ENCODE peak calls at places on chromosome 13, in nine cellular contexts. One of them, this sample, is unnamed.

GRCh38 chr13:86757236-86757978 is 913.8 kb upstream of the SLITRK5 start:
- DNase-seq in stimulated activated CD8-positive, alpha-beta memory T cell treated with anti-CD3 and anti-CD28 coated beads, Interleukin-4, amount 100 ng/mL, for 24 hours: peak
- DNase-seq in T-helper 2 cell: no peak
- DNase-seq in activated naive CD8-positive, alpha-beta T cell treated with anti-CD3 and anti-CD28 coated beads, Interleukin-2, amount 50 U/mL, for 24 hours: no peak
- DNase-seq in brain microvascular endothelial cell: no peak
- DNase-seq in stimulated activated naive CD8-positive, alpha-beta T cell treated with anti-CD3 and anti-CD28 coated beads, Interleukin-15, Interleukin-2, amounts not matched to agents 100 U/mL and 50 U/mL, for 24 hours: no peak
- DNase-seq in Right ventricle myocardium superior: no peak
- DNase-seq in omental fat pad: no peak
- DNase-seq in activated naive CD4-positive, alpha-beta T cell: no peak
- DNase-seq in this sample: no peak

GRCh38 chr13:109336730-109337129 is 449.7 kb downstream of the IRS2 start:
- DNase-seq in omental fat pad: no peak
- DNase-seq in T-helper 2 cell: no peak
- DNase-seq in brain microvascular endothelial cell: peak
- DNase-seq in activated naive CD4-positive, alpha-beta T cell: no peak
- DNase-seq in stimulated activated CD8-positive, alpha-beta memory T cell treated with anti-CD3 and anti-CD28 coated beads, Interleukin-4, amount 100 ng/mL, for 24 hours: no peak
- DNase-seq in activated naive CD8-positive, alpha-beta T cell treated with anti-CD3 and anti-CD28 coated beads, Interleukin-2, amount 50 U/mL, for 24 hours: no peak
- DNase-seq in stimulated activated naive CD8-positive, alpha-beta T cell treated with anti-CD3 and anti-CD28 coated beads, Interleukin-15, Interleukin-2, amounts not matched to agents 100 U/mL and 50 U/mL, for 24 hours: no peak
- DNase-seq in Right ventricle myocardium superior: no peak
- DNase-seq in this sample: peak

GRCh38 chr13:36713842-36714241 is 40.0 kb downstream of the SERTM1 start:
- DNase-seq in Right ventricle myocardium superior: no peak
- DNase-seq in omental fat pad: no peak
- DNase-seq in activated naive CD4-positive, alpha-beta T cell: no peak
- DNase-seq in T-helper 2 cell: no peak
- DNase-seq in brain microvascular endothelial cell: no peak
- DNase-seq in stimulated activated naive CD8-positive, alpha-beta T cell treated with anti-CD3 and anti-CD28 coated beads, Interleukin-15, Interleukin-2, amounts not matched to agents 100 U/mL and 50 U/mL, for 24 hours: no peak
- DNase-seq in stimulated activated CD8-positive, alpha-beta memory T cell treated with anti-CD3 and anti-CD28 coated beads, Interleukin-4, amount 100 ng/mL, for 24 hours: no peak
- DNase-seq in activated naive CD8-positive, alpha-beta T cell treated with anti-CD3 and anti-CD28 coated beads, Interleukin-2, amount 50 U/mL, for 24 hours: no peak
- DNase-seq in this sample: no peak

GRCh38 chr13:25633108-25633507 is 261.3 kb downstream of the ATP8A2 start:
- DNase-seq in activated naive CD8-positive, alpha-beta T cell treated with anti-CD3 and anti-CD28 coated beads, Interleukin-2, amount 50 U/mL, for 24 hours: no peak
- DNase-seq in brain microvascular endothelial cell: peak
- DNase-seq in activated naive CD4-positive, alpha-beta T cell: no peak
- DNase-seq in stimulated activated naive CD8-positive, alpha-beta T cell treated with anti-CD3 and anti-CD28 coated beads, Interleukin-15, Interleukin-2, amounts not matched to agents 100 U/mL and 50 U/mL, for 24 hours: no peak
- DNase-seq in stimulated activated CD8-positive, alpha-beta memory T cell treated with anti-CD3 and anti-CD28 coated beads, Interleukin-4, amount 100 ng/mL, for 24 hours: no peak
- DNase-seq in Right ventricle myocardium superior: no peak
- DNase-seq in T-helper 2 cell: no peak
- DNase-seq in omental fat pad: no peak
- DNase-seq in this sample: no peak

GRCh38 chr13:101512650-101513049 is 60.2 kb downstream of the ITGBL1 start:
- DNase-seq in stimulated activated naive CD8-positive, alpha-beta T cell treated with anti-CD3 and anti-CD28 coated beads, Interleukin-15, Interleukin-2, amounts not matched to agents 100 U/mL and 50 U/mL, for 24 hours: no peak
- DNase-seq in T-helper 2 cell: no peak
- DNase-seq in Right ventricle myocardium superior: no peak
- DNase-seq in stimulated activated CD8-positive, alpha-beta memory T cell treated with anti-CD3 and anti-CD28 coated beads, Interleukin-4, amount 100 ng/mL, for 24 hours: no peak
- DNase-seq in activated naive CD4-positive, alpha-beta T cell: no peak
- DNase-seq in activated naive CD8-positive, alpha-beta T cell treated with anti-CD3 and anti-CD28 coated beads, Interleukin-2, amount 50 U/mL, for 24 hours: no peak
- DNase-seq in brain microvascular endothelial cell: peak
- DNase-seq in omental fat pad: no peak
- DNase-seq in this sample: peak

GRCh38 chr13:24842533-24843278 is 78.7 kb downstream of the RNF17 start:
- DNase-seq in omental fat pad: no peak
- DNase-seq in Right ventricle myocardium superior: no peak
- DNase-seq in activated naive CD8-positive, alpha-beta T cell treated with anti-CD3 and anti-CD28 coated beads, Interleukin-2, amount 50 U/mL, for 24 hours: no peak
- DNase-seq in activated naive CD4-positive, alpha-beta T cell: no peak
- DNase-seq in stimulated activated CD8-positive, alpha-beta memory T cell treated with anti-CD3 and anti-CD28 coated beads, Interleukin-4, amount 100 ng/mL, for 24 hours: no peak
- DNase-seq in T-helper 2 cell: no peak
- DNase-seq in stimulated activated naive CD8-positive, alpha-beta T cell treated with anti-CD3 and anti-CD28 coated beads, Interleukin-15, Interleukin-2, amounts not matched to agents 100 U/mL and 50 U/mL, for 24 hours: no peak
- DNase-seq in brain microvascular endothelial cell: no peak
- DNase-seq in this sample: peak

GRCh38 chr13:73937420-73937819 is 196.8 kb downstream of the KLF12 start:
- DNase-seq in stimulated activated naive CD8-positive, alpha-beta T cell treated with anti-CD3 and anti-CD28 coated beads, Interleukin-15, Interleukin-2, amounts not matched to agents 100 U/mL and 50 U/mL, for 24 hours: no peak
- DNase-seq in stimulated activated CD8-positive, alpha-beta memory T cell treated with anti-CD3 and anti-CD28 coated beads, Interleukin-4, amount 100 ng/mL, for 24 hours: no peak
- DNase-seq in activated naive CD8-positive, alpha-beta T cell treated with anti-CD3 and anti-CD28 coated beads, Interleukin-2, amount 50 U/mL, for 24 hours: no peak
- DNase-seq in brain microvascular endothelial cell: no peak
- DNase-seq in activated naive CD4-positive, alpha-beta T cell: no peak
- DNase-seq in T-helper 2 cell: no peak
- DNase-seq in Right ventricle myocardium superior: no peak
- DNase-seq in omental fat pad: no peak
- DNase-seq in this sample: no peak

GRCh38 chr13:32863596-32863995 is 152.6 kb upstream of the KL start:
- DNase-seq in brain microvascular endothelial cell: no peak
- DNase-seq in Right ventricle myocardium superior: no peak
- DNase-seq in T-helper 2 cell: no peak
- DNase-seq in stimulated activated naive CD8-positive, alpha-beta T cell treated with anti-CD3 and anti-CD28 coated beads, Interleukin-15, Interleukin-2, amounts not matched to agents 100 U/mL and 50 U/mL, for 24 hours: no peak
- DNase-seq in activated naive CD4-positive, alpha-beta T cell: no peak
- DNase-seq in stimulated activated CD8-positive, alpha-beta memory T cell treated with anti-CD3 and anti-CD28 coated beads, Interleukin-4, amount 100 ng/mL, for 24 hours: no peak
- DNase-seq in activated naive CD8-positive, alpha-beta T cell treated with anti-CD3 and anti-CD28 coated beads, Interleukin-2, amount 50 U/mL, for 24 hours: no peak
- DNase-seq in omental fat pad: no peak
- DNase-seq in this sample: no peak

GRCh38 chr13:24664726-24665409 is 15.3 kb upstream of the ATP12A start:
- DNase-seq in omental fat pad: no peak
- DNase-seq in activated naive CD8-positive, alpha-beta T cell treated with anti-CD3 and anti-CD28 coated beads, Interleukin-2, amount 50 U/mL, for 24 hours: no peak
- DNase-seq in stimulated activated CD8-positive, alpha-beta memory T cell treated with anti-CD3 and anti-CD28 coated beads, Interleukin-4, amount 100 ng/mL, for 24 hours: no peak
- DNase-seq in T-helper 2 cell: no peak
- DNase-seq in stimulated activated naive CD8-positive, alpha-beta T cell treated with anti-CD3 and anti-CD28 coated beads, Interleukin-15, Interleukin-2, amounts not matched to agents 100 U/mL and 50 U/mL, for 24 hours: no peak
- DNase-seq in activated naive CD4-positive, alpha-beta T cell: no peak
- DNase-seq in Right ventricle myocardium superior: no peak
- DNase-seq in brain microvascular endothelial cell: peak
- DNase-seq in this sample: peak

GRCh38 chr13:110125157-110125556 is 181.8 kb downstream of the COL4A1 start:
- DNase-seq in Right ventricle myocardium superior: no peak
- DNase-seq in stimulated activated naive CD8-positive, alpha-beta T cell treated with anti-CD3 and anti-CD28 coated beads, Interleukin-15, Interleukin-2, amounts not matched to agents 100 U/mL and 50 U/mL, for 24 hours: no peak
- DNase-seq in activated naive CD8-positive, alpha-beta T cell treated with anti-CD3 and anti-CD28 coated beads, Interleukin-2, amount 50 U/mL, for 24 hours: no peak
- DNase-seq in T-helper 2 cell: no peak
- DNase-seq in brain microvascular endothelial cell: no peak
- DNase-seq in omental fat pad: no peak
- DNase-seq in stimulated activated CD8-positive, alpha-beta memory T cell treated with anti-CD3 and anti-CD28 coated beads, Interleukin-4, amount 100 ng/mL, for 24 hours: no peak
- DNase-seq in activated naive CD4-positive, alpha-beta T cell: no peak
- DNase-seq in this sample: no peak

GRCh38 chr13:106089251-106089940 is 446.1 kb downstream of the EFNB2 start:
- DNase-seq in T-helper 2 cell: no peak
- DNase-seq in brain microvascular endothelial cell: no peak
- DNase-seq in Right ventricle myocardium superior: no peak
- DNase-seq in stimulated activated naive CD8-positive, alpha-beta T cell treated with anti-CD3 and anti-CD28 coated beads, Interleukin-15, Interleukin-2, amounts not matched to agents 100 U/mL and 50 U/mL, for 24 hours: no peak
- DNase-seq in activated naive CD8-positive, alpha-beta T cell treated with anti-CD3 and anti-CD28 coated beads, Interleukin-2, amount 50 U/mL, for 24 hours: no peak
- DNase-seq in omental fat pad: no peak
- DNase-seq in stimulated activated CD8-positive, alpha-beta memory T cell treated with anti-CD3 and anti-CD28 coated beads, Interleukin-4, amount 100 ng/mL, for 24 hours: no peak
- DNase-seq in activated naive CD4-positive, alpha-beta T cell: no peak
- DNase-seq in this sample: no peak

GRCh38 chr13:108728370-108728769 is 99.0 kb downstream of the MYO16 start:
- DNase-seq in T-helper 2 cell: no peak
- DNase-seq in brain microvascular endothelial cell: no peak
- DNase-seq in Right ventricle myocardium superior: no peak
- DNase-seq in activated naive CD8-positive, alpha-beta T cell treated with anti-CD3 and anti-CD28 coated beads, Interleukin-2, amount 50 U/mL, for 24 hours: no peak
- DNase-seq in omental fat pad: no peak
- DNase-seq in activated naive CD4-positive, alpha-beta T cell: no peak
- DNase-seq in stimulated activated naive CD8-positive, alpha-beta T cell treated with anti-CD3 and anti-CD28 coated beads, Interleukin-15, Interleukin-2, amounts not matched to agents 100 U/mL and 50 U/mL, for 24 hours: no peak
- DNase-seq in stimulated activated CD8-positive, alpha-beta memory T cell treated with anti-CD3 and anti-CD28 coated beads, Interleukin-4, amount 100 ng/mL, for 24 hours: no peak
- DNase-seq in this sample: no peak

GRCh38 chr13:108154421-108154858 is 60.9 kb downstream of the LIG4 start:
- DNase-seq in omental fat pad: no peak
- DNase-seq in Right ventricle myocardium superior: no peak
- DNase-seq in activated naive CD4-positive, alpha-beta T cell: no peak
- DNase-seq in stimulated activated CD8-positive, alpha-beta memory T cell treated with anti-CD3 and anti-CD28 coated beads, Interleukin-4, amount 100 ng/mL, for 24 hours: no peak
- DNase-seq in activated naive CD8-positive, alpha-beta T cell treated with anti-CD3 and anti-CD28 coated beads, Interleukin-2, amount 50 U/mL, for 24 hours: no peak
- DNase-seq in T-helper 2 cell: no peak
- DNase-seq in stimulated activated naive CD8-positive, alpha-beta T cell treated with anti-CD3 and anti-CD28 coated beads, Interleukin-15, Interleukin-2, amounts not matched to agents 100 U/mL and 50 U/mL, for 24 hours: no peak
- DNase-seq in brain microvascular endothelial cell: no peak
- DNase-seq in this sample: no peak

GRCh38 chr13:40352807-40353562 is 313.5 kb downstream of the FOXO1 start:
- DNase-seq in Right ventricle myocardium superior: peak
- DNase-seq in activated naive CD4-positive, alpha-beta T cell: no peak
- DNase-seq in T-helper 2 cell: no peak
- DNase-seq in activated naive CD8-positive, alpha-beta T cell treated with anti-CD3 and anti-CD28 coated beads, Interleukin-2, amount 50 U/mL, for 24 hours: no peak
- DNase-seq in stimulated activated naive CD8-positive, alpha-beta T cell treated with anti-CD3 and anti-CD28 coated beads, Interleukin-15, Interleukin-2, amounts not matched to agents 100 U/mL and 50 U/mL, for 24 hours: no peak
- DNase-seq in stimulated activated CD8-positive, alpha-beta memory T cell treated with anti-CD3 and anti-CD28 coated beads, Interleukin-4, amount 100 ng/mL, for 24 hours: no peak
- DNase-seq in omental fat pad: no peak
- DNase-seq in brain microvascular endothelial cell: no peak
- DNase-seq in this sample: no peak

GRCh38 chr13:48068036-48068435 is 26.9 kb downstream of the MED4 start:
- DNase-seq in brain microvascular endothelial cell: no peak
- DNase-seq in activated naive CD8-positive, alpha-beta T cell treated with anti-CD3 and anti-CD28 coated beads, Interleukin-2, amount 50 U/mL, for 24 hours: no peak
- DNase-seq in stimulated activated CD8-positive, alpha-beta memory T cell treated with anti-CD3 and anti-CD28 coated beads, Interleukin-4, amount 100 ng/mL, for 24 hours: no peak
- DNase-seq in Right ventricle myocardium superior: no peak
- DNase-seq in stimulated activated naive CD8-positive, alpha-beta T cell treated with anti-CD3 and anti-CD28 coated beads, Interleukin-15, Interleukin-2, amounts not matched to agents 100 U/mL and 50 U/mL, for 24 hours: no peak
- DNase-seq in activated naive CD4-positive, alpha-beta T cell: no peak
- DNase-seq in omental fat pad: no peak
- DNase-seq in T-helper 2 cell: no peak
- DNase-seq in this sample: no peak

GRCh38 chr13:67776171-67776570 is 546.0 kb upstream of the PCDH9 start:
- DNase-seq in stimulated activated naive CD8-positive, alpha-beta T cell treated with anti-CD3 and anti-CD28 coated beads, Interleukin-15, Interleukin-2, amounts not matched to agents 100 U/mL and 50 U/mL, for 24 hours: no peak
- DNase-seq in activated naive CD4-positive, alpha-beta T cell: no peak
- DNase-seq in activated naive CD8-positive, alpha-beta T cell treated with anti-CD3 and anti-CD28 coated beads, Interleukin-2, amount 50 U/mL, for 24 hours: no peak
- DNase-seq in brain microvascular endothelial cell: no peak
- DNase-seq in stimulated activated CD8-positive, alpha-beta memory T cell treated with anti-CD3 and anti-CD28 coated beads, Interleukin-4, amount 100 ng/mL, for 24 hours: no peak
- DNase-seq in omental fat pad: no peak
- DNase-seq in Right ventricle myocardium superior: no peak
- DNase-seq in T-helper 2 cell: no peak
- DNase-seq in this sample: no peak

GRCh38 chr13:46622013-46622917 is 69.3 kb downstream of the LRCH1 start:
- DNase-seq in stimulated activated naive CD8-positive, alpha-beta T cell treated with anti-CD3 and anti-CD28 coated beads, Interleukin-15, Interleukin-2, amounts not matched to agents 100 U/mL and 50 U/mL, for 24 hours: no peak
- DNase-seq in activated naive CD4-positive, alpha-beta T cell: no peak
- DNase-seq in stimulated activated CD8-positive, alpha-beta memory T cell treated with anti-CD3 and anti-CD28 coated beads, Interleukin-4, amount 100 ng/mL, for 24 hours: no peak
- DNase-seq in activated naive CD8-positive, alpha-beta T cell treated with anti-CD3 and anti-CD28 coated beads, Interleukin-2, amount 50 U/mL, for 24 hours: no peak
- DNase-seq in brain microvascular endothelial cell: no peak
- DNase-seq in Right ventricle myocardium superior: no peak
- DNase-seq in omental fat pad: no peak
- DNase-seq in T-helper 2 cell: no peak
- DNase-seq in this sample: no peak

GRCh38 chr13:72782717-72783116 is 784 bp downstream of the PIBF1 start:
- DNase-seq in omental fat pad: no peak
- DNase-seq in stimulated activated CD8-positive, alpha-beta memory T cell treated with anti-CD3 and anti-CD28 coated beads, Interleukin-4, amount 100 ng/mL, for 24 hours: no peak
- DNase-seq in activated naive CD4-positive, alpha-beta T cell: no peak
- DNase-seq in T-helper 2 cell: no peak
- DNase-seq in stimulated activated naive CD8-positive, alpha-beta T cell treated with anti-CD3 and anti-CD28 coated beads, Interleukin-15, Interleukin-2, amounts not matched to agents 100 U/mL and 50 U/mL, for 24 hours: peak
- DNase-seq in activated naive CD8-positive, alpha-beta T cell treated with anti-CD3 and anti-CD28 coated beads, Interleukin-2, amount 50 U/mL, for 24 hours: no peak
- DNase-seq in brain microvascular endothelial cell: peak
- DNase-seq in Right ventricle myocardium superior: no peak
- DNase-seq in this sample: no peak

GRCh38 chr13:110445183-110445582 is 116.3 kb downstream of the RAB20 start:
- DNase-seq in omental fat pad: no peak
- DNase-seq in brain microvascular endothelial cell: no peak
- DNase-seq in Right ventricle myocardium superior: no peak
- DNase-seq in stimulated activated naive CD8-positive, alpha-beta T cell treated with anti-CD3 and anti-CD28 coated beads, Interleukin-15, Interleukin-2, amounts not matched to agents 100 U/mL and 50 U/mL, for 24 hours: no peak
- DNase-seq in stimulated activated CD8-positive, alpha-beta memory T cell treated with anti-CD3 and anti-CD28 coated beads, Interleukin-4, amount 100 ng/mL, for 24 hours: no peak
- DNase-seq in activated naive CD4-positive, alpha-beta T cell: no peak
- DNase-seq in T-helper 2 cell: no peak
- DNase-seq in activated naive CD8-positive, alpha-beta T cell treated with anti-CD3 and anti-CD28 coated beads, Interleukin-2, amount 50 U/mL, for 24 hours: no peak
- DNase-seq in this sample: no peak

GRCh38 chr13:86655561-86655960 is 856.3 kb upstream of the SLITRK6 start:
- DNase-seq in Right ventricle myocardium superior: no peak
- DNase-seq in T-helper 2 cell: no peak
- DNase-seq in activated naive CD8-positive, alpha-beta T cell treated with anti-CD3 and anti-CD28 coated beads, Interleukin-2, amount 50 U/mL, for 24 hours: no peak
- DNase-seq in omental fat pad: no peak
- DNase-seq in brain microvascular endothelial cell: no peak
- DNase-seq in stimulated activated CD8-positive, alpha-beta memory T cell treated with anti-CD3 and anti-CD28 coated beads, Interleukin-4, amount 100 ng/mL, for 24 hours: no peak
- DNase-seq in activated naive CD4-positive, alpha-beta T cell: no peak
- DNase-seq in stimulated activated naive CD8-positive, alpha-beta T cell treated with anti-CD3 and anti-CD28 coated beads, Interleukin-15, Interleukin-2, amounts not matched to agents 100 U/mL and 50 U/mL, for 24 hours: no peak
- DNase-seq in this sample: no peak

GRCh38 chr13:29771247-29771646 is 79.2 kb downstream of the UBL3 start:
- DNase-seq in stimulated activated naive CD8-positive, alpha-beta T cell treated with anti-CD3 and anti-CD28 coated beads, Interleukin-15, Interleukin-2, amounts not matched to agents 100 U/mL and 50 U/mL, for 24 hours: no peak
- DNase-seq in Right ventricle myocardium superior: no peak
- DNase-seq in activated naive CD4-positive, alpha-beta T cell: no peak
- DNase-seq in T-helper 2 cell: no peak
- DNase-seq in activated naive CD8-positive, alpha-beta T cell treated with anti-CD3 and anti-CD28 coated beads, Interleukin-2, amount 50 U/mL, for 24 hours: no peak
- DNase-seq in brain microvascular endothelial cell: no peak
- DNase-seq in stimulated activated CD8-positive, alpha-beta memory T cell treated with anti-CD3 and anti-CD28 coated beads, Interleukin-4, amount 100 ng/mL, for 24 hours: no peak
- DNase-seq in omental fat pad: no peak
- DNase-seq in this sample: no peak

GRCh38 chr13:107271226-107271625 is 703.3 kb upstream of the ARGLU1 start:
- DNase-seq in activated naive CD4-positive, alpha-beta T cell: no peak
- DNase-seq in T-helper 2 cell: no peak
- DNase-seq in activated naive CD8-positive, alpha-beta T cell treated with anti-CD3 and anti-CD28 coated beads, Interleukin-2, amount 50 U/mL, for 24 hours: no peak
- DNase-seq in brain microvascular endothelial cell: peak
- DNase-seq in stimulated activated naive CD8-positive, alpha-beta T cell treated with anti-CD3 and anti-CD28 coated beads, Interleukin-15, Interleukin-2, amounts not matched to agents 100 U/mL and 50 U/mL, for 24 hours: no peak
- DNase-seq in stimulated activated CD8-positive, alpha-beta memory T cell treated with anti-CD3 and anti-CD28 coated beads, Interleukin-4, amount 100 ng/mL, for 24 hours: no peak
- DNase-seq in omental fat pad: no peak
- DNase-seq in Right ventricle myocardium superior: no peak
- DNase-seq in this sample: no peak

GRCh38 chr13:23612182-23612581 is 42.0 kb downstream of the TNFRSF19 start:
- DNase-seq in brain microvascular endothelial cell: no peak
- DNase-seq in stimulated activated naive CD8-positive, alpha-beta T cell treated with anti-CD3 and anti-CD28 coated beads, Interleukin-15, Interleukin-2, amounts not matched to agents 100 U/mL and 50 U/mL, for 24 hours: no peak
- DNase-seq in activated naive CD4-positive, alpha-beta T cell: no peak
- DNase-seq in T-helper 2 cell: no peak
- DNase-seq in stimulated activated CD8-positive, alpha-beta memory T cell treated with anti-CD3 and anti-CD28 coated beads, Interleukin-4, amount 100 ng/mL, for 24 hours: no peak
- DNase-seq in activated naive CD8-positive, alpha-beta T cell treated with anti-CD3 and anti-CD28 coated beads, Interleukin-2, amount 50 U/mL, for 24 hours: no peak
- DNase-seq in Right ventricle myocardium superior: no peak
- DNase-seq in omental fat pad: no peak
- DNase-seq in this sample: no peak

GRCh38 chr13:98721825-98722510 is 30.5 kb downstream of the SLC15A1 start:
- DNase-seq in activated naive CD4-positive, alpha-beta T cell: no peak
- DNase-seq in stimulated activated CD8-positive, alpha-beta memory T cell treated with anti-CD3 and anti-CD28 coated beads, Interleukin-4, amount 100 ng/mL, for 24 hours: no peak
- DNase-seq in activated naive CD8-positive, alpha-beta T cell treated with anti-CD3 and anti-CD28 coated beads, Interleukin-2, amount 50 U/mL, for 24 hours: no peak
- DNase-seq in Right ventricle myocardium superior: no peak
- DNase-seq in omental fat pad: no peak
- DNase-seq in brain microvascular endothelial cell: no peak
- DNase-seq in stimulated activated naive CD8-positive, alpha-beta T cell treated with anti-CD3 and anti-CD28 coated beads, Interleukin-15, Interleukin-2, amounts not matched to agents 100 U/mL and 50 U/mL, for 24 hours: no peak
- DNase-seq in T-helper 2 cell: no peak
- DNase-seq in this sample: no peak

GRCh38 chr13:93460005-93460404 is 233.4 kb downstream of the GPC6 start:
- DNase-seq in Right ventricle myocardium superior: no peak
- DNase-seq in activated naive CD4-positive, alpha-beta T cell: no peak
- DNase-seq in brain microvascular endothelial cell: no peak
- DNase-seq in activated naive CD8-positive, alpha-beta T cell treated with anti-CD3 and anti-CD28 coated beads, Interleukin-2, amount 50 U/mL, for 24 hours: no peak
- DNase-seq in stimulated activated CD8-positive, alpha-beta memory T cell treated with anti-CD3 and anti-CD28 coated beads, Interleukin-4, amount 100 ng/mL, for 24 hours: no peak
- DNase-seq in omental fat pad: no peak
- DNase-seq in T-helper 2 cell: no peak
- DNase-seq in stimulated activated naive CD8-positive, alpha-beta T cell treated with anti-CD3 and anti-CD28 coated beads, Interleukin-15, Interleukin-2, amounts not matched to agents 100 U/mL and 50 U/mL, for 24 hours: no peak
- DNase-seq in this sample: no peak

GRCh38 chr13:42369071-42369795 is 97.3 kb downstream of the AKAP11 start:
- DNase-seq in activated naive CD4-positive, alpha-beta T cell: no peak
- DNase-seq in activated naive CD8-positive, alpha-beta T cell treated with anti-CD3 and anti-CD28 coated beads, Interleukin-2, amount 50 U/mL, for 24 hours: no peak
- DNase-seq in stimulated activated CD8-positive, alpha-beta memory T cell treated with anti-CD3 and anti-CD28 coated beads, Interleukin-4, amount 100 ng/mL, for 24 hours: no peak
- DNase-seq in omental fat pad: no peak
- DNase-seq in stimulated activated naive CD8-positive, alpha-beta T cell treated with anti-CD3 and anti-CD28 coated beads, Interleukin-15, Interleukin-2, amounts not matched to agents 100 U/mL and 50 U/mL, for 24 hours: no peak
- DNase-seq in T-helper 2 cell: no peak
- DNase-seq in Right ventricle myocardium superior: no peak
- DNase-seq in brain microvascular endothelial cell: no peak
- DNase-seq in this sample: no peak

GRCh38 chr13:20776751-20777150 is 3.0 kb upstream of the EEF1AKMT1 start:
- DNase-seq in stimulated activated naive CD8-positive, alpha-beta T cell treated with anti-CD3 and anti-CD28 coated beads, Interleukin-15, Interleukin-2, amounts not matched to agents 100 U/mL and 50 U/mL, for 24 hours: no peak
- DNase-seq in omental fat pad: no peak
- DNase-seq in activated naive CD8-positive, alpha-beta T cell treated with anti-CD3 and anti-CD28 coated beads, Interleukin-2, amount 50 U/mL, for 24 hours: no peak
- DNase-seq in T-helper 2 cell: no peak
- DNase-seq in Right ventricle myocardium superior: no peak
- DNase-seq in brain microvascular endothelial cell: no peak
- DNase-seq in stimulated activated CD8-positive, alpha-beta memory T cell treated with anti-CD3 and anti-CD28 coated beads, Interleukin-4, amount 100 ng/mL, for 24 hours: no peak
- DNase-seq in activated naive CD4-positive, alpha-beta T cell: no peak
- DNase-seq in this sample: no peak

GRCh38 chr13:64639206-64639605 is 2590.9 kb downstream of the PCDH9 start:
- DNase-seq in stimulated activated naive CD8-positive, alpha-beta T cell treated with anti-CD3 and anti-CD28 coated beads, Interleukin-15, Interleukin-2, amounts not matched to agents 100 U/mL and 50 U/mL, for 24 hours: no peak
- DNase-seq in brain microvascular endothelial cell: no peak
- DNase-seq in omental fat pad: no peak
- DNase-seq in Right ventricle myocardium superior: no peak
- DNase-seq in stimulated activated CD8-positive, alpha-beta memory T cell treated with anti-CD3 and anti-CD28 coated beads, Interleukin-4, amount 100 ng/mL, for 24 hours: no peak
- DNase-seq in activated naive CD4-positive, alpha-beta T cell: no peak
- DNase-seq in T-helper 2 cell: no peak
- DNase-seq in activated naive CD8-positive, alpha-beta T cell treated with anti-CD3 and anti-CD28 coated beads, Interleukin-2, amount 50 U/mL, for 24 hours: no peak
- DNase-seq in this sample: no peak

GRCh38 chr13:42328672-42329071 is 56.7 kb downstream of the AKAP11 start:
- DNase-seq in brain microvascular endothelial cell: no peak
- DNase-seq in activated naive CD8-positive, alpha-beta T cell treated with anti-CD3 and anti-CD28 coated beads, Interleukin-2, amount 50 U/mL, for 24 hours: no peak
- DNase-seq in omental fat pad: no peak
- DNase-seq in T-helper 2 cell: no peak
- DNase-seq in stimulated activated CD8-positive, alpha-beta memory T cell treated with anti-CD3 and anti-CD28 coated beads, Interleukin-4, amount 100 ng/mL, for 24 hours: no peak
- DNase-seq in stimulated activated naive CD8-positive, alpha-beta T cell treated with anti-CD3 and anti-CD28 coated beads, Interleukin-15, Interleukin-2, amounts not matched to agents 100 U/mL and 50 U/mL, for 24 hours: no peak
- DNase-seq in Right ventricle myocardium superior: no peak
- DNase-seq in activated naive CD4-positive, alpha-beta T cell: no peak
- DNase-seq in this sample: no peak

GRCh38 chr13:111287201-111287600 is 33.2 kb upstream of the TEX29 start:
- DNase-seq in stimulated activated naive CD8-positive, alpha-beta T cell treated with anti-CD3 and anti-CD28 coated beads, Interleukin-15, Interleukin-2, amounts not matched to agents 100 U/mL and 50 U/mL, for 24 hours: no peak
- DNase-seq in omental fat pad: no peak
- DNase-seq in Right ventricle myocardium superior: no peak
- DNase-seq in activated naive CD8-positive, alpha-beta T cell treated with anti-CD3 and anti-CD28 coated beads, Interleukin-2, amount 50 U/mL, for 24 hours: no peak
- DNase-seq in activated naive CD4-positive, alpha-beta T cell: no peak
- DNase-seq in stimulated activated CD8-positive, alpha-beta memory T cell treated with anti-CD3 and anti-CD28 coated beads, Interleukin-4, amount 100 ng/mL, for 24 hours: no peak
- DNase-seq in T-helper 2 cell: no peak
- DNase-seq in brain microvascular endothelial cell: no peak
- DNase-seq in this sample: no peak

GRCh38 chr13:91212229-91212628 is 135.3 kb upstream of the MIR17HG start:
- DNase-seq in activated naive CD4-positive, alpha-beta T cell: no peak
- DNase-seq in brain microvascular endothelial cell: no peak
- DNase-seq in T-helper 2 cell: no peak
- DNase-seq in stimulated activated CD8-positive, alpha-beta memory T cell treated with anti-CD3 and anti-CD28 coated beads, Interleukin-4, amount 100 ng/mL, for 24 hours: no peak
- DNase-seq in omental fat pad: no peak
- DNase-seq in stimulated activated naive CD8-positive, alpha-beta T cell treated with anti-CD3 and anti-CD28 coated beads, Interleukin-15, Interleukin-2, amounts not matched to agents 100 U/mL and 50 U/mL, for 24 hours: no peak
- DNase-seq in Right ventricle myocardium superior: no peak
- DNase-seq in activated naive CD8-positive, alpha-beta T cell treated with anti-CD3 and anti-CD28 coated beads, Interleukin-2, amount 50 U/mL, for 24 hours: no peak
- DNase-seq in this sample: no peak